ENCODE peak calls at places on chromosomes 5 and 9, in eight cellular contexts. P is RWPE2, R is H9, Y is A673, X is cardiac muscle cell, E is GM23248, A is heart left ventricle, D is pancreas. F is an unnamed sample.

GRCh38 chr5:347712-348284 is 26.3 kb downstream of the AHRR start:
- DNase-seq in P (no peak), Y (no peak), E (no peak), X (no peak), A (no peak), R (no peak), D (no peak), F (no peak)

GRCh38 chr5:75017971-75018370 is 34.4 kb downstream of the GCNT4 start:
- DNase-seq in E (no peak), X (no peak), A (no peak), D (no peak), Y (no peak), P (no peak), R (no peak), F (no peak)

GRCh38 chr5:132490484-132491367 is at the start of gene IRF1:
- DNase-seq in X (peak; percentile 95), R (peak; percentile 96), P (peak; percentile 97), Y (peak; percentile 95), D (peak; percentile 97), A (peak; percentile 98), E (peak; percentile 98), F (peak; percentile 99)

GRCh38 chr5:138661342-138661975 is 86.3 kb upstream of the HSPA9 start:
- DNase-seq in D (no peak), R (no peak), Y (no peak), E (no peak), X (no peak), P (no peak), A (no peak), F (no peak)

GRCh38 chr9:74458832-74459231 is 38.3 kb upstream of the RORB start:
- DNase-seq in X (no peak), E (no peak), D (no peak), A (no peak), P (no peak), Y (no peak), R (no peak), F (no peak)

GRCh38 chr5:177528631-177529030 is 11.9 kb upstream of the DDX41 start:
- DNase-seq in P (peak; percentile 57), A (no peak), X (no peak), R (no peak), Y (no peak), D (no peak), E (no peak), F (no peak)

GRCh38 chr5:59130441-59130840 is 547.6 kb downstream of the RAB3C start:
- DNase-seq in R (no peak), X (no peak), D (no peak), Y (no peak), P (no peak), E (peak; percentile 50), A (no peak), F (no peak)

GRCh38 chr9:110330484-110331115 is 7.1 kb downstream of the TXNDC8 start:
- DNase-seq in Y (no peak), X (no peak), A (no peak), R (no peak), P (no peak), D (no peak), E (peak; percentile 49), F (no peak)

GRCh38 chr9:113973226-113973625 is 97.1 kb downstream of the ZNF618 start:
- DNase-seq in P (no peak), A (no peak), D (no peak), E (no peak), Y (no peak), R (no peak), X (no peak), F (no peak)

GRCh38 chr9:112858625-112859147 is 32.0 kb downstream of the SLC46A2 start:
- DNase-seq in Y (no peak), D (no peak), X (no peak), E (peak; percentile 74), P (no peak), A (no peak), R (no peak), F (no peak)

GRCh38 chr9:71816782-71817549 is 48.7 kb upstream of the CEMIP2 start:
- DNase-seq in A (no peak), D (no peak), X (no peak), Y (no peak), E (no peak), P (no peak), R (no peak), F (no peak)

GRCh38 chr5:82313016-82313415 is 34.9 kb upstream of the RPS23 start:
- DNase-seq in A (no peak), P (no peak), D (no peak), R (no peak), Y (peak; percentile 66), E (peak; percentile 25), X (peak; percentile 74), F (no peak)

GRCh38 chr9:88660611-88661010 is 125.6 kb downstream of the NXNL2 start:
- DNase-seq in D (no peak), E (peak; percentile 59), R (peak; percentile 64), P (no peak), A (no peak), Y (peak; percentile 75), X (peak; percentile 62), F (no peak)

GRCh38 chr5:103262422-103262871 is 3.9 kb downstream of the MACIR start:
- DNase-seq in R (no peak), Y (no peak), X (no peak), E (peak; percentile 74), A (no peak), D (no peak), P (no peak), F (no peak)

GRCh38 chr5:18043344-18043743 is 409.1 kb downstream of the TAF11L14 start:
- DNase-seq in R (no peak), Y (peak; percentile 9), E (no peak), D (no peak), X (no peak), A (no peak), P (no peak), F (no peak)

GRCh38 chr9:22008662-22009562 is at the start of gene CDKN2B:
- DNase-seq in Y (no peak), X (peak; percentile 96), R (peak; percentile 95), E (peak; percentile 98), P (peak; percentile 95), A (peak; percentile 99), D (peak; percentile 97), F (peak; percentile 65)

GRCh38 chr5:146744358-146744757 is 134.2 kb downstream of the PPP2R2B start:
- DNase-seq in D (no peak), A (no peak), E (peak; percentile 78), R (no peak), X (no peak), Y (no peak), P (no peak), F (no peak)

GRCh38 chr9:130714586-130715110 is 21.1 kb downstream of the EXOSC2 start:
- DNase-seq in R (no peak), P (no peak), D (no peak), A (no peak), Y (no peak), E (peak; percentile 27), X (no peak), F (no peak)

GRCh38 chr9:107504585-107505455 is 15.3 kb upstream of the KLF4 start:
- DNase-seq in X (no peak), Y (no peak), R (no peak), A (no peak), P (no peak), E (peak; percentile 97), D (peak; percentile 44), F (no peak)

GRCh38 chr9:68755752-68756151 is 50.7 kb downstream of the PIP5K1B start:
- DNase-seq in D (no peak), R (no peak), E (no peak), X (no peak), A (no peak), P (no peak), Y (no peak), F (no peak)
- H3K27ac ChIP-seq in D (no peak overlapping the region), R (no peak overlapping the region), E (no peak overlapping the region), X (no peak overlapping the region), A (no peak overlapping the region), P (no peak overlapping the region), Y (no peak overlapping the region), F (no peak overlapping the region)

DNA sequence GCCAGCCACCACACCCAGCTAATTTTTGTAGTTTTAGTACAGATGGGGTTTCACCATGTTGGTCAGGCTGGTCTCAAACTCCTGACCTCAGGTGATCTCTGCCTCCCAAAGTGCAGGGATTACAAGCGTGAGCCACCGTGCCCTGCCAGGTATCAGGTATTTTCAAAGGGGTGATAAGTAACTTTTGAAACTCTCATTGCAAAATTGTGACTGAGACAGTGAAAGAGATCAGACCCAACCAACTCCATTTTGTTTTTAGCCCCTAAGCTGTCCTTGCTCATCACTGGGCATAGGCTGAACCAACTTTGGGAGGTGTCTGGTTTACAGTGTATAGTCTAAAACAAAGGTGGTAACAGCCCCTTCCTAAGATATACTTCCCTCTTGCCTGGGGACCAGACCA is 29.3 kb downstream of the UNC13B start:
- DNase-seq in P (no peak), R (no peak), E (no peak), Y (no peak), A (no peak), D (no peak), X (no peak), F (no peak)
- H3K9me3 ChIP-seq in P (peaks cover 11% of the 10 kb centered on the region), R (peaks cover 33% of the 10 kb centered on the region), E (no peaks in the 10 kb centered on the region), Y (peaks cover 29% of the 10 kb centered on the region), A (peaks cover 15% of the 10 kb centered on the region), D (no peaks in the 10 kb centered on the region), X (peaks cover 5% of the 10 kb centered on the region), F (peaks cover 5% of the 10 kb centered on the region)

GRCh38 chr5:93594591-93595419 is 11.8 kb downstream of the NR2F1 start:
- DNase-seq in R (peak; percentile 60), D (no peak), Y (no peak), P (no peak), X (no peak), A (no peak), E (no peak), F (no peak)

GRCh38 chr5:93593476-93594060 is 10.5 kb downstream of the NR2F1 start:
- DNase-seq in A (no peak), R (peak; percentile 70), D (no peak), X (no peak), P (no peak), E (no peak), Y (no peak), F (no peak)

GRCh38 chr5:93596310-93596675 is 13.3 kb downstream of the NR2F1 start:
- DNase-seq in X (no peak), D (no peak), R (peak; percentile 38), P (no peak), E (no peak), Y (no peak), A (no peak), F (no peak)

GRCh38 chr5:93596676-93597441 is 13.8 kb downstream of the NR2F1 start:
- DNase-seq in E (no peak), X (no peak), R (peak; percentile 94), A (no peak), P (no peak), Y (no peak), D (no peak), F (no peak)

GRCh38 chr5:93595420-93596136 is 12.6 kb downstream of the NR2F1 start:
- DNase-seq in Y (no peak), X (no peak), P (no peak), R (peak; percentile 33), E (no peak), A (no peak), D (no peak), F (no peak)
- H3K4me1 ChIP-seq in Y (no peaks in the 10 kb centered on the region), X (peaks cover 7% of the 10 kb centered on the region), P (no peaks in the 10 kb centered on the region), R (no peaks in the 10 kb centered on the region), E (peaks cover 2% of the 10 kb centered on the region), A (no peaks in the 10 kb centered on the region), D (no peaks in the 10 kb centered on the region), F (peaks cover 9% of the 10 kb centered on the region)

DNA sequence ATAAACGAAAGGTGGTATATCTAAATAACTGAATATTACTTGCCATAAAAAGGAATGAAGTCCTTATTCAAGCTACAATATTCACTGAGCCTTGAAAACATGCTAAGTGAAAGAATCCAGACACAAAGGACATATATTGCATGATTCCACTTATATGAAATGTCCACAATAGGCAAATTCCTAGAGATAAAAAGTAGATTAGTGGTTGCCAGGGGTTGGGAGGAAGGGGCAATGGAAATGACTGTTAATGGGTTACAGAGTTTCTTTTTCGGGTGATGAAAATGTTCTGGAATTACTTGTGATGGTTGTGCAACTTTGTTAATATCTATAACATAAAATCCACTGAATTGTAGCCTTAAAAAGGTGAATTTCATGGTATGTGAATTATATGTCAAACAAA is 227.1 kb upstream of the TRIM32 start:
- DNase-seq in D (no peak), Y (no peak), R (no peak), X (no peak), P (no peak), E (no peak), A (no peak), F (no peak)
- H3K27ac ChIP-seq in D (no peak overlapping the region), Y (no peak overlapping the region), R (no peak overlapping the region), X (no peak overlapping the region), P (no peak overlapping the region), E (no peak overlapping the region), A (no peak overlapping the region), F (no peak overlapping the region)

F was measured in CD4-positive, alpha-beta memory T cell.